ENCODE peak calls at places on chromosomes 11 and 22, in nine cellular contexts. Z is ovary; W is left lung; F is stomach; T is aorta; R is adrenal gland; G is lung; I is CD8-positive, alpha-beta memory T cell; C is right atrium auricular region. Q is an unnamed sample.

GRCh38 chr11:129275825-129276224 is 83.7 kb upstream of the ARHGAP32 start:
- DNase-seq in Z (no peak), W (no peak), F (no peak), T (no peak), R (peak), G (no peak), I (no peak), C (no peak), Q (no peak)

GRCh38 chr22:22894740-22895731 is 7.4 kb downstream of the IGLL5 start:
- DNase-seq in Z (no peak), W (no peak), F (no peak), T (no peak), R (no peak), G (no peak), I (no peak), C (no peak), Q (no peak)

GRCh38 chr22:29272624-29273023 is 4.6 kb downstream of the EWSR1 start:
- DNase-seq in Z (no peak), W (no peak), F (no peak), T (no peak), R (no peak), G (no peak), I (no peak), C (no peak), Q (no peak)

GRCh38 chr11:19933801-19934488 is 221.3 kb downstream of the NAV2 start:
- DNase-seq in Z (no peak), W (no peak), F (no peak), T (no peak), R (no peak), G (no peak), I (no peak), C (no peak), Q (no peak)

GRCh38 chr11:116687458-116688201 is 85.2 kb downstream of the BUD13 start:
- DNase-seq in Z (no peak), W (no peak), F (no peak), T (no peak), R (no peak), G (no peak), I (no peak), C (peak), Q (no peak)

GRCh38 chr11:47466701-47467250 is 17.8 kb upstream of the RAPSN start:
- DNase-seq in Z (peak), W (no peak), F (peak), T (peak), R (peak), G (no peak), I (no peak), C (no peak), Q (no peak)

GRCh38 chr11:82194521-82194920 is 539.1 kb downstream of the FAM181B start:
- DNase-seq in Z (no peak), W (peak), F (no peak), T (no peak), R (no peak), G (no peak), I (no peak), C (no peak), Q (no peak)

GRCh38 chr11:23112987-23113886 is 253.0 kb upstream of the CCDC179 start:
- DNase-seq in Z (no peak), W (no peak), F (peak), T (no peak), R (peak), G (no peak), I (no peak), C (no peak), Q (no peak)

GRCh38 chr11:620935-621814 is 3.6 kb downstream of the CDHR5 start:
- DNase-seq in Z (no peak), W (peak), F (no peak), T (no peak), R (no peak), G (no peak), I (no peak), C (no peak), Q (no peak)

GRCh38 chr11:123166095-123166559 is 28.9 kb downstream of the CLMP start:
- DNase-seq in Z (peak), W (no peak), F (no peak), T (no peak), R (peak), G (peak), I (no peak), C (no peak), Q (peak)

GRCh38 chr22:22546490-22546889 is 12.6 kb downstream of the PRAME start:
- DNase-seq in Z (no peak), W (no peak), F (no peak), T (peak), R (peak), G (no peak), I (no peak), C (no peak), Q (no peak)

GRCh38 chr11:133383689-133384088 is 148.6 kb downstream of the OPCML start:
- DNase-seq in Z (no peak), W (no peak), F (no peak), T (no peak), R (no peak), G (no peak), I (no peak), C (no peak), Q (no peak)

GRCh38 chr11:27246925-27247324 is 116.1 kb downstream of the CCDC34 start:
- DNase-seq in Z (no peak), W (no peak), F (no peak), T (no peak), R (no peak), G (no peak), I (no peak), C (no peak), Q (no peak)

GRCh38 chr11:122038543-122038942 is 77.5 kb downstream of the BLID start:
- DNase-seq in Z (no peak), W (no peak), F (no peak), T (no peak), R (no peak), G (no peak), I (no peak), C (no peak), Q (peak)

GRCh38 chr11:84866922-84867321 is 760.2 kb downstream of the DLG2 start:
- DNase-seq in Z (no peak), W (no peak), F (no peak), T (no peak), R (no peak), G (no peak), I (no peak), C (no peak), Q (no peak)

GRCh38 chr22:27226666-27227065 is 569.3 kb downstream of the MIAT start:
- DNase-seq in Z (no peak), W (no peak), F (no peak), T (no peak), R (no peak), G (no peak), I (no peak), C (no peak), Q (no peak)

GRCh38 chr22:43205748-43206514 is 19.0 kb upstream of the TTLL12 start:
- DNase-seq in Z (peak), W (peak), F (no peak), T (peak), R (no peak), G (no peak), I (no peak), C (no peak), Q (no peak)

GRCh38 chr11:12728417-12728816 is 54.2 kb downstream of the TEAD1 start:
- DNase-seq in Z (no peak), W (no peak), F (no peak), T (no peak), R (no peak), G (no peak), I (no peak), C (no peak), Q (no peak)

GRCh38 chr11:62337682-62338181 is 484 bp downstream of the ASRGL1 start:
- DNase-seq in Z (peak), W (peak), F (peak), T (no peak), R (no peak), G (no peak), I (no peak), C (no peak), Q (no peak)

GRCh38 chr11:62340269-62340901 is 3.1 kb downstream of the ASRGL1 start:
- DNase-seq in Z (peak), W (no peak), F (peak), T (peak), R (peak), G (peak), I (peak), C (peak), Q (no peak)

GRCh38 chr11:62336949-62337681 is at the start of gene ASRGL1:
- DNase-seq in Z (peak), W (peak), F (peak), T (peak), R (peak), G (peak), I (peak), C (peak), Q (no peak)

GRCh38 chr11:62333768-62334167 is 3.5 kb upstream of the ASRGL1 start:
- DNase-seq in Z (no peak), W (no peak), F (no peak), T (no peak), R (no peak), G (no peak), I (no peak), C (no peak), Q (no peak)

DNA sequence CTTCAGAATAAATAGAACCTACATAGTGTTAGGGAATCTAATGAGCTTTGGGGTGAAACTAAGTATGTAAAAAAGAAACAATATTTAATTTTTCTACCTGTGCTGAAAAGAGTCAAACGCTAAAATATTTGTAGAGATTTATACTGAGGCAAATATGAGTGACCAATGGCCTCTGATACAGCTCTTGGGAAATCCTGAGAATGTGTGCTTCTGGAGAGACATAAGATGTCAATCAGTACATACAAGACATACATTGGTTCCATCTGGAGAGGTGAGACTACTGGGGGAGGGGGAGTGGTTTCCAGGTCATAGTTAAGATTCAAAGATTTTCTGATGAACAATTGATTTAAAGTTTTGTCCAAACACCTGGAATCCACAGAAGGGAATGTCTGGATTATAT is 970 bp downstream of the ASRGL1 start:
- DNase-seq in Z (no peak), W (no peak), F (no peak), T (no peak), R (no peak), G (no peak), I (no peak), C (no peak), Q (no peak)
- H3K27ac ChIP-seq in Z (no peak), W (no peak), F (peak), T (no peak), R (no peak), G (no peak), I (no peak), C (no peak), Q (no peak)

GRCh38 chr11:94648789-94649188 is 81.6 kb downstream of the PIWIL4 start:
- DNase-seq in Z (no peak), W (no peak), F (no peak), T (no peak), R (no peak), G (no peak), I (no peak), C (no peak), Q (no peak)
- H3K27ac ChIP-seq in Z (no peak), W (no peak), F (no peak), T (no peak), R (no peak), G (no peak), I (no peak), C (no peak), Q (no peak)

DNA sequence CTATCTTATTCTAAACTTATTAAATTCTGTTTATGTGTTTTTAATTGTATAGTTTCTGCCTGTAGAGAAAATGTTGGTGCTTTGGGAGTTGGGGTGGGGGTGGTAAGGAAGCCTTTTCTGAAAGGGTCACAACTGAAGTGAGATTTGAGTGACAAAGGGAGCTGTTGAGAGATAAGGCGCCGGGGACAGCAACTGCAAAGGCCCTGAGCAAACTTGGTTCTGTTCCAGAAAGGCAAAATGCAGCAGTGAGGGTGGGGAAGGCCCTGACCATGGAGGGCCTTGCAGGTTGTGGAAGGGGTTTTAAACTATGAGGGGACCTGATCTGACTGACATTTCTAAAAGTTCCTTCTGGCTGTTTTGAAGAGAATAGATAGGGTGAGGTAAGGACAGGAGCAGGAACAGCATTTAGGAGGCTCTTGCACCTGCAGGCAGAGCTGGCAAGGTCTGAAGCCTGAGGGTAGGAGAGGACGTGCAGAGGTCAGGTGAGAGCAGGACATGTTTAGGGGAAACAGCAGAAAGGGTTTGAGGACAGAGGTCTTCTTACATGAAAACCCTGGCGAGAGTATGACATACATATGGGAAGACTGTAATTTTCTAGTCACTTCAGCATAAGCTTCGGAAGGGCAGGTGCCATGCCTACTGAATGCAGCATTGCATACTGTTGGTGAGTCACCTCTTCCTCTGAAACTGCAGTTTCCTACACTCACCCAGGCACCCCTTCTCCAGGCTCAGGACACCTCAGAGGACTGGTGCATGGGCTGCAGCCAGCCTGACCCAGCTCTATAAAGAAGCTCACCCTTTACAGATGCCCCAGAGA is 190.7 kb downstream of the SNX19 start:
- DNase-seq in Z (no peak), W (no peak), F (no peak), T (no peak), R (no peak), G (no peak), I (no peak), C (no peak), Q (no peak)
- H3K27ac ChIP-seq in Z (no peak), W (no peak), F (no peak), T (no peak), R (no peak), G (no peak), I (no peak), C (peak), Q (peak)

DNA sequence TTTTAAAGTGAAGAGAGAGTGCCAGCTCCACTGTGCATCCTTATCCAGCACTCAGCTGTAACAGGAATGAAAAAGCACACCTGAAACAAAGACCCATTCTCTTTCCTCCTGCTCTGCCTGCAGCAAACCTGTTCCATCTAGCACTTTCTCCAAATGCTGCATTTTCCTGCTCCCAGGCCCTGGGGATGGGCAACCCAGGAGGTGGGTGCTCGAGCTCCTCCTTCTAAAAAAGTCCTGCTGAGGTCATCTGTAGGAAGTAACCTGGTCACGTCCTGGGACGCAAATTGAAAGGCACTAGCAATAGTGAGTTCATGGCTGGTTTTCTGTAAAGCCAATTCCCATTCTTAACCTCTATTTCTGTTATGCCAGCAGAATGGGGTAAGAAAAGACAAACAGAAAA is 173.7 kb downstream of the MAML2 start:
- DNase-seq in Z (no peak), W (no peak), F (no peak), T (no peak), R (no peak), G (no peak), I (no peak), C (no peak), Q (no peak)
- H3K27ac ChIP-seq in Z (no peak), W (peak), F (peak), T (no peak), R (no peak), G (peak), I (no peak), C (peak), Q (peak)

Q was measured in AG04450.